ENCODE peak calls at places on chromosomes 5 and 9, in nine cellular contexts. One of them, this sample, is unnamed.

GRCh38 chr5:134100283-134101011 is 14.0 kb upstream of the TCF7 start:
- DNase-seq in mesenchymal stem cell: peak; percentile 84
- DNase-seq in HepG2: no peak
- DNase-seq in PC-3: peak; percentile 51
- DNase-seq in cardiac muscle cell: no peak
- DNase-seq in IMR-90: peak; percentile 76
- DNase-seq in prostate gland: no peak
- DNase-seq in left lung: no peak
- DNase-seq in A549: peak; percentile 27
- DNase-seq in this sample: peak; percentile 88

GRCh38 chr5:180046656-180047055 is 24.9 kb downstream of the RNF130 start:
- DNase-seq in mesenchymal stem cell: no peak
- DNase-seq in HepG2: no peak
- DNase-seq in PC-3: no peak
- DNase-seq in cardiac muscle cell: no peak
- DNase-seq in IMR-90: no peak
- DNase-seq in prostate gland: no peak
- DNase-seq in left lung: no peak
- DNase-seq in A549: no peak
- DNase-seq in this sample: no peak

GRCh38 chr9:34185778-34186551 is 7.1 kb downstream of the UBAP1 start:
- DNase-seq in mesenchymal stem cell: peak; percentile 94
- DNase-seq in HepG2: no peak
- DNase-seq in PC-3: peak; percentile 93
- DNase-seq in cardiac muscle cell: no peak
- DNase-seq in IMR-90: peak; percentile 93
- DNase-seq in prostate gland: peak; percentile 25
- DNase-seq in left lung: no peak
- DNase-seq in A549: peak; percentile 82
- DNase-seq in this sample: peak; percentile 35

GRCh38 chr9:69885474-69885929 is 64.9 kb downstream of the CFAP95 start:
- DNase-seq in mesenchymal stem cell: no peak
- DNase-seq in HepG2: no peak
- DNase-seq in PC-3: peak; percentile 77
- DNase-seq in cardiac muscle cell: no peak
- DNase-seq in IMR-90: no peak
- DNase-seq in prostate gland: no peak
- DNase-seq in left lung: no peak
- DNase-seq in A549: peak; percentile 71
- DNase-seq in this sample: no peak

GRCh38 chr9:35669331-35670145 is 4.2 kb upstream of the CA9 start:
- DNase-seq in mesenchymal stem cell: peak; percentile 58
- DNase-seq in HepG2: peak; percentile 98
- DNase-seq in PC-3: peak; percentile 66
- DNase-seq in cardiac muscle cell: no peak
- DNase-seq in IMR-90: peak; percentile 76
- DNase-seq in prostate gland: no peak
- DNase-seq in left lung: no peak
- DNase-seq in A549: peak; percentile 85
- DNase-seq in this sample: no peak

GRCh38 chr9:87567566-87567965 is 69.9 kb downstream of the DAPK1 start:
- DNase-seq in mesenchymal stem cell: no peak
- DNase-seq in HepG2: no peak
- DNase-seq in PC-3: no peak
- DNase-seq in cardiac muscle cell: no peak
- DNase-seq in IMR-90: no peak
- DNase-seq in prostate gland: no peak
- DNase-seq in left lung: no peak
- DNase-seq in A549: no peak
- DNase-seq in this sample: no peak

GRCh38 chr5:41256400-41256799 is 43.1 kb upstream of the C6 start:
- DNase-seq in mesenchymal stem cell: no peak
- DNase-seq in HepG2: no peak
- DNase-seq in PC-3: peak; percentile 20
- DNase-seq in cardiac muscle cell: no peak
- DNase-seq in IMR-90: no peak
- DNase-seq in prostate gland: no peak
- DNase-seq in left lung: no peak
- DNase-seq in A549: no peak
- DNase-seq in this sample: no peak

GRCh38 chr5:147576646-147577535 is 67.0 kb upstream of the DPYSL3 start:
- DNase-seq in mesenchymal stem cell: peak; percentile 41
- DNase-seq in HepG2: no peak
- DNase-seq in PC-3: peak; percentile 77
- DNase-seq in cardiac muscle cell: peak; percentile 52
- DNase-seq in IMR-90: peak; percentile 29
- DNase-seq in prostate gland: peak; percentile 19
- DNase-seq in left lung: peak; percentile 42
- DNase-seq in A549: peak; percentile 40
- DNase-seq in this sample: no peak

GRCh38 chr5:173903396-173904140 is 15.4 kb downstream of the CPEB4 start:
- DNase-seq in mesenchymal stem cell: no peak
- DNase-seq in HepG2: no peak
- DNase-seq in PC-3: no peak
- DNase-seq in cardiac muscle cell: no peak
- DNase-seq in IMR-90: no peak
- DNase-seq in prostate gland: no peak
- DNase-seq in left lung: no peak
- DNase-seq in A549: no peak
- DNase-seq in this sample: no peak

GRCh38 chr9:93247099-93247865 is 63.3 kb downstream of the WNK2 start:
- DNase-seq in mesenchymal stem cell: no peak
- DNase-seq in HepG2: no peak
- DNase-seq in PC-3: no peak
- DNase-seq in cardiac muscle cell: no peak
- DNase-seq in IMR-90: no peak
- DNase-seq in prostate gland: no peak
- DNase-seq in left lung: no peak
- DNase-seq in A549: no peak
- DNase-seq in this sample: no peak

GRCh38 chr9:11735391-11735790 is 957.8 kb upstream of the TYRP1 start:
- DNase-seq in mesenchymal stem cell: peak; percentile 4
- DNase-seq in HepG2: no peak
- DNase-seq in PC-3: no peak
- DNase-seq in cardiac muscle cell: no peak
- DNase-seq in IMR-90: no peak
- DNase-seq in prostate gland: no peak
- DNase-seq in left lung: no peak
- DNase-seq in A549: no peak
- DNase-seq in this sample: no peak

DNA sequence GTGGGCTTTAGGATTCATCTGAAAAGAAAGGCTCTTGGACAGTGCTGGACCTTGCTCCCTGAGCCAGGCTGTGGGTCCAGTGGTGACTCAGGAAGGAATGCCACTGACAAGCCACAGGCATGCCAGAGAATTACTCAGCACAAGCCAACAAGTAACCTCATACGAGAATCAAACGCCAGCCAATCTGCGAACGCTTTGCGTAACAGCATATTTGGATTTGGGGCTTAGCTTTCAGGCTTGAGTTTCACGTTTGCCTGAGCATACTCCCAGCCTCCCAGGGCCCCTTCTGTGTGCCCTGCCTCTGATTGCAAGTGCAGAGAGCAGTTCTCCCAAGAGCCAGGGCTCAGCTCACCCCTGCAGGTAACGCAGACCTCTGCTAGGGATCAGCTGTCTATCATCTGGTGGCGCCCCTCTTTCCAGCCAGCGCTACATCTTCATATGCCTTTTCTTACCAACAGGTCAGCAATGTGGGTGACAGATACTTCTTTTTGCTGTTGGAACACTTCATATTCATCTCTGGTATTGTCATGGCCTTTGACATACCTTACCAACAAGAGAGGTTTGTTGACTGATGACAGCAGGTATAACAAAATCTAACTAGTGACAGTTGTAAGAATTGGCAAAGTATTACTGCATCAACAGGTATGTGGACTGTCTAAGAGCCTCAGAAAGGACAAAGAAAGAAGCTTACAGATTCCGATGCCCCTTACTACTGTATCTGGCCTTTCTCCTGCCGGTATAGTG is 30.1 kb upstream of the ZSWIM6 start:
- DNase-seq in mesenchymal stem cell: peak; percentile 99
- DNase-seq in HepG2: peak; percentile 98
- DNase-seq in PC-3: peak; percentile 94
- DNase-seq in cardiac muscle cell: peak; percentile 36
- DNase-seq in IMR-90: peak; percentile 100
- DNase-seq in prostate gland: peak; percentile 90
- DNase-seq in left lung: peak; percentile 81
- DNase-seq in A549: peak; percentile 96
- DNase-seq in this sample: no peak
- H3K4me1 ChIP-seq in mesenchymal stem cell: peaks cover 24% of the 10 kb centered on the region
- H3K4me1 ChIP-seq in HepG2: peaks cover 66% of the 10 kb centered on the region
- H3K4me1 ChIP-seq in PC-3: peaks cover 76% of the 10 kb centered on the region
- H3K4me1 ChIP-seq in cardiac muscle cell: no peaks in the 10 kb centered on the region
- H3K4me1 ChIP-seq in IMR-90: peaks cover 37% of the 10 kb centered on the region
- H3K4me1 ChIP-seq in prostate gland: no peaks in the 10 kb centered on the region
- H3K4me1 ChIP-seq in left lung: peaks cover 17% of the 10 kb centered on the region
- H3K4me1 ChIP-seq in A549: peaks cover 72% of the 10 kb centered on the region
- H3K4me1 ChIP-seq in this sample: no peaks in the 10 kb centered on the region

GRCh38 chr5:181218795-181219124 is 4.3 kb upstream of the TRIM41 start:
- DNase-seq in mesenchymal stem cell: no peak
- DNase-seq in HepG2: no peak
- DNase-seq in PC-3: no peak
- DNase-seq in cardiac muscle cell: no peak
- DNase-seq in IMR-90: no peak
- DNase-seq in prostate gland: no peak
- DNase-seq in left lung: no peak
- DNase-seq in A549: no peak
- DNase-seq in this sample: no peak

GRCh38 chr5:181217805-181218065 is 5.3 kb upstream of the TRIM41 start:
- DNase-seq in mesenchymal stem cell: no peak
- DNase-seq in HepG2: no peak
- DNase-seq in PC-3: no peak
- DNase-seq in cardiac muscle cell: peak; percentile 21
- DNase-seq in IMR-90: no peak
- DNase-seq in prostate gland: no peak
- DNase-seq in left lung: no peak
- DNase-seq in A549: no peak
- DNase-seq in this sample: peak; percentile 40

GRCh38 chr5:181215997-181216982 is 6.8 kb upstream of the TRIM41 start:
- DNase-seq in mesenchymal stem cell: no peak
- DNase-seq in HepG2: no peak
- DNase-seq in PC-3: peak; percentile 65
- DNase-seq in cardiac muscle cell: no peak
- DNase-seq in IMR-90: no peak
- DNase-seq in prostate gland: no peak
- DNase-seq in left lung: no peak
- DNase-seq in A549: peak; percentile 91
- DNase-seq in this sample: peak; percentile 55

GRCh38 chr5:181219262-181220177 is 3.6 kb upstream of the TRIM41 start:
- DNase-seq in mesenchymal stem cell: no peak
- DNase-seq in HepG2: no peak
- DNase-seq in PC-3: no peak
- DNase-seq in cardiac muscle cell: no peak
- DNase-seq in IMR-90: no peak
- DNase-seq in prostate gland: no peak
- DNase-seq in left lung: peak; percentile 28
- DNase-seq in A549: no peak
- DNase-seq in this sample: no peak

GRCh38 chr5:181217111-181217804 is 5.8 kb upstream of the TRIM41 start:
- DNase-seq in mesenchymal stem cell: peak; percentile 85
- DNase-seq in HepG2: no peak
- DNase-seq in PC-3: peak; percentile 48
- DNase-seq in cardiac muscle cell: peak; percentile 68
- DNase-seq in IMR-90: peak; percentile 55
- DNase-seq in prostate gland: no peak
- DNase-seq in left lung: peak; percentile 54
- DNase-seq in A549: peak; percentile 88
- DNase-seq in this sample: peak; percentile 41
- H3K27ac ChIP-seq in mesenchymal stem cell: peak overlapping the region; percentile 14
- H3K27ac ChIP-seq in HepG2: peak overlapping the region; percentile 21
- H3K27ac ChIP-seq in PC-3: no peak overlapping the region
- H3K27ac ChIP-seq in cardiac muscle cell: no peak overlapping the region
- H3K27ac ChIP-seq in IMR-90: no peak overlapping the region
- H3K27ac ChIP-seq in prostate gland: peak overlapping the region; percentile 59
- H3K27ac ChIP-seq in left lung: peak overlapping the region; percentile 39
- H3K27ac ChIP-seq in A549: peak overlapping the region; percentile 81
- H3K27ac ChIP-seq in this sample: peak overlapping the region; percentile 72

DNA sequence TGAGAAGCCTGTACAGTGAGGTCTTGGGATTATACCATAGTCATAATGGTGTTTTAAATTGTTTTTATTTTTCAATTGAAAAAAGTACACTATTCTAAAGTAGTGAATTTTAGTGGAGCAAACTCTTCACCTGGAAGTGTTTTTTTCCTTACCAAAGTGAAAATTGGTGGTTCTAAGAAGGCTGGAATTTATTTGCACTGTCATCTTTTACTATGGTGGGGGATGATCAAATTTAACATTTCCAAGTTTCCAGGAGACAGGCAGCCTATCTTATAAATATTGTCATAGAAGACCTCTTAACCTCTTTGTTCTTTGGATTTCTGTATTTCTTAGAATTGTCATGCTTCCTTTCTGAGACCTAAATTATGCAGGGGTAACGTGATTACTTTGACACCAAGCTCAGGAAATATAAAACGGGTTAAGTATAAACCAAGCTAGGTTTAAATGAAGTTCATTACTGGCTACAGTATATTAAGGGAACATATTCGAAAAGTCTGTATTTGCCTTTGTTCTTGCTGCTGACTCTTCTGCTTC is 20.2 kb downstream of the NDFIP1 start:
- DNase-seq in mesenchymal stem cell: no peak
- DNase-seq in HepG2: no peak
- DNase-seq in PC-3: no peak
- DNase-seq in cardiac muscle cell: no peak
- DNase-seq in IMR-90: no peak
- DNase-seq in prostate gland: no peak
- DNase-seq in left lung: no peak
- DNase-seq in A549: no peak
- DNase-seq in this sample: no peak
- H3K4me3 ChIP-seq in mesenchymal stem cell: no peak overlapping the region
- H3K4me3 ChIP-seq in HepG2: no peak overlapping the region
- H3K4me3 ChIP-seq in PC-3: no peak overlapping the region
- H3K4me3 ChIP-seq in cardiac muscle cell: no peak overlapping the region
- H3K4me3 ChIP-seq in IMR-90: no peak overlapping the region
- H3K4me3 ChIP-seq in prostate gland: no peak overlapping the region
- H3K4me3 ChIP-seq in left lung: no peak overlapping the region
- H3K4me3 ChIP-seq in A549: no peak overlapping the region
- H3K4me3 ChIP-seq in this sample: peak overlapping the region; percentile 35

DNA sequence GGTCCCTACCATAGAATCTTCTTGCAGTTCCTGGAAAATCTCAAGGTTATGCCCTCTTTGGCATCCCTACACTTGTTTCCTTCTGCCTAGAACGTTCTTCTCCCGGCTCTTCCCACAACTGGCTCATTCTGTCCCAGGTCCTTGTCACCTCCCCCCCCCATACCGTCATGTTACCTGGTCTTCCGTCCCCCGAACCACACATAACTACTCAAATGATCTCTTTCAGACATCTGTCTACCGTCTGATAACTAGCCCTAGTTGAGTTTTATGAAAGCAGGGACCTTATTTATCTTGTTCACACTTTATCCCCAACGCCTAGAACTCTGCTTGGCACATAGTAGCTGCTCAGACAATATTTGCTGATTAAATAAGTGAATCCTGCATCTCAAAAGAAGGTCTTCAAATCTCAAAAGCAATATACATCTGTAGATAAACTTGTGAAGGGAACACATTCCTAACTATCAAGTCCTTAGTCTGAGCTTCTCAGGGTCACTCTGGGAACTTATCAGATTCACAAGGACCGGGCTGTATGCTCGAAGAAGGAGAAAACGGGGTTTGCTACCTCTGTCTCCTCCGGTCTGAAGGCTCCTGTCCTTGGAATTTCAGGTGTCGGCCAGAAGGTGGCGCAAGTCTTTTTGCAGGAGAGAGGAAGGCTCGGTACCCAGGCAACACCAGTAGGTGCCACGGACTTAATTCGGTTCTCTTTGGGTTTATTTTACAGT is 30.0 kb downstream of the LCP2 start:
- DNase-seq in mesenchymal stem cell: peak; percentile 67
- DNase-seq in HepG2: peak; percentile 28
- DNase-seq in PC-3: peak; percentile 65
- DNase-seq in cardiac muscle cell: peak; percentile 74
- DNase-seq in IMR-90: peak; percentile 62
- DNase-seq in prostate gland: peak; percentile 53
- DNase-seq in left lung: peak; percentile 75
- DNase-seq in A549: peak; percentile 76
- DNase-seq in this sample: peak; percentile 81
- H3K4me1 ChIP-seq in mesenchymal stem cell: no peaks in the 10 kb centered on the region
- H3K4me1 ChIP-seq in HepG2: no peaks in the 10 kb centered on the region
- H3K4me1 ChIP-seq in PC-3: no peaks in the 10 kb centered on the region
- H3K4me1 ChIP-seq in cardiac muscle cell: peaks cover 10% of the 10 kb centered on the region
- H3K4me1 ChIP-seq in IMR-90: no peaks in the 10 kb centered on the region
- H3K4me1 ChIP-seq in prostate gland: no peaks in the 10 kb centered on the region
- H3K4me1 ChIP-seq in left lung: peaks cover 5% of the 10 kb centered on the region
- H3K4me1 ChIP-seq in A549: no peaks in the 10 kb centered on the region
- H3K4me1 ChIP-seq in this sample: peaks cover 92% of the 10 kb centered on the region